ENCODE peak calls at places on chromosomes 6 and 20, in ten cellular contexts. X is GM10248, H is fibroblast of the conjunctiva, O is D341Med, R is prostate gland, E is ovary, F is pons, Q is GM12892, D is T-helper 2 cell, L is germinal center. N is an unnamed sample.

GRCh38 chr6:45169815-45170214 is 158.3 kb upstream of the RUNX2 start:
- DNase-seq in X (no peak), H (no peak), O (no peak), R (no peak), E (no peak), F (no peak), Q (no peak), D (no peak), L (no peak), N (no peak)

GRCh38 chr20:9053108-9053507 is 15.8 kb upstream of the PLCB4 start:
- DNase-seq in X (no peak), H (no peak), O (no peak), R (no peak), E (no peak), F (no peak), Q (no peak), D (no peak), L (no peak), N (no peak)

GRCh38 chr20:57619053-57619831 is 984 bp downstream of the ZBP1 start:
- DNase-seq in X (peak), H (no peak), O (no peak), R (no peak), E (no peak), F (peak), Q (no peak), D (peak), L (peak), N (peak)

GRCh38 chr6:121897337-121897760 is 461.9 kb downstream of the GJA1 start:
- DNase-seq in X (no peak), H (no peak), O (no peak), R (no peak), E (no peak), F (peak), Q (no peak), D (no peak), L (no peak), N (no peak)

GRCh38 chr20:45366631-45367030 is 3.7 kb downstream of the SYS1 start:
- DNase-seq in X (no peak), H (no peak), O (no peak), R (no peak), E (no peak), F (no peak), Q (no peak), D (no peak), L (no peak), N (no peak)

GRCh38 chr20:41230136-41230535 is 87.4 kb downstream of the ZHX3 start:
- DNase-seq in X (no peak), H (no peak), O (no peak), R (no peak), E (no peak), F (no peak), Q (no peak), D (no peak), L (no peak), N (no peak)

GRCh38 chr6:8499540-8499939 is 64.2 kb upstream of the SLC35B3 start:
- DNase-seq in X (no peak), H (no peak), O (no peak), R (no peak), E (no peak), F (peak), Q (no peak), D (no peak), L (no peak), N (no peak)

GRCh38 chr20:46255440-46256104 is 52.7 kb downstream of the CDH22 start:
- DNase-seq in X (no peak), H (no peak), O (peak), R (peak), E (peak), F (peak), Q (no peak), D (no peak), L (no peak), N (no peak)

GRCh38 chr6:42260972-42261371 is 43.3 kb upstream of the MRPS10 start:
- DNase-seq in X (peak), H (peak), O (peak), R (no peak), E (peak), F (no peak), Q (no peak), D (no peak), L (peak), N (peak)

GRCh38 chr20:61732511-61733210 is 333.0 kb downstream of the TAF4 start:
- DNase-seq in X (no peak), H (no peak), O (no peak), R (no peak), E (no peak), F (no peak), Q (no peak), D (no peak), L (no peak), N (no peak)

GRCh38 chr6:75481394-75481793 is 12.2 kb downstream of the FILIP1 start:
- DNase-seq in X (no peak), H (no peak), O (no peak), R (no peak), E (no peak), F (no peak), Q (no peak), D (no peak), L (no peak), N (no peak)

GRCh38 chr6:137218473-137218916 is 690 bp downstream of the IFNGR1 start:
- DNase-seq in X (peak), H (no peak), O (peak), R (peak), E (peak), F (peak), Q (no peak), D (peak), L (peak), N (peak)

GRCh38 chr6:128598561-128598960 is 78.2 kb upstream of the PTPRK start:
- DNase-seq in X (no peak), H (no peak), O (no peak), R (no peak), E (no peak), F (no peak), Q (no peak), D (no peak), L (no peak), N (no peak)

GRCh38 chr6:16352258-16352635 is 113.9 kb downstream of the GMPR start:
- DNase-seq in X (no peak), H (no peak), O (no peak), R (no peak), E (no peak), F (no peak), Q (no peak), D (no peak), L (no peak), N (no peak)

GRCh38 chr6:153849072-153849759 is 189.8 kb upstream of the OPRM1 start:
- DNase-seq in X (no peak), H (no peak), O (no peak), R (no peak), E (no peak), F (no peak), Q (no peak), D (no peak), L (no peak), N (no peak)

GRCh38 chr20:62155428-62156253 is 12.1 kb downstream of the SS18L1 start:
- DNase-seq in X (no peak), H (no peak), O (no peak), R (no peak), E (no peak), F (no peak), Q (no peak), D (no peak), L (no peak), N (no peak)

GRCh38 chr20:36112112-36112511 is 42.4 kb upstream of the EPB41L1 start:
- DNase-seq in X (no peak), H (no peak), O (no peak), R (peak), E (no peak), F (no peak), Q (no peak), D (no peak), L (no peak), N (no peak)

GRCh38 chr6:28896505-28897392 is 27.0 kb downstream of the TRIM27 start:
- DNase-seq in X (peak), H (peak), O (peak), R (peak), E (peak), F (peak), Q (peak), D (no peak), L (peak), N (peak)

GRCh38 chr6:130907687-130908086 is 80.5 kb downstream of the SMLR1 start:
- DNase-seq in X (no peak), H (no peak), O (no peak), R (no peak), E (no peak), F (no peak), Q (no peak), D (no peak), L (no peak), N (no peak)

GRCh38 chr20:52494244-52494643 is 302.7 kb upstream of the ZFP64 start:
- DNase-seq in X (no peak), H (peak), O (no peak), R (no peak), E (no peak), F (no peak), Q (no peak), D (peak), L (no peak), N (no peak)